ENCODE peak calls at places on chromosomes 16 and 17, in five cellular contexts. T is ascending aorta, W is PC-3, R is heart right ventricle, Y is neural progenitor cell. F is an unnamed sample.

GRCh38 chr16:49502136-49502881 is 128.7 kb downstream of the C16orf78 start:
- DNase-seq in R (no peak), W (no peak), Y (no peak), T (no peak), F (no peak)

GRCh38 chr17:67478266-67479118 is 101.4 kb downstream of the PITPNC1 start:
- DNase-seq in R (no peak), W (no peak), T (no peak), Y (no peak), F (no peak)

GRCh38 chr16:69890891-69891282 is 60.2 kb upstream of the CLEC18A start:
- DNase-seq in R (no peak), W (no peak), Y (no peak), T (no peak), F (no peak)

GRCh38 chr16:81956213-81956948 is 54.9 kb downstream of the SDR42E1 start:
- DNase-seq in Y (no peak), T (no peak), W (no peak), R (no peak), F (peak)

GRCh38 chr17:61202564-61202963 is 197.1 kb upstream of the TBX2 start:
- DNase-seq in R (no peak), T (no peak), W (peak), Y (no peak), F (no peak)

GRCh38 chr16:58885528-58886170 is 151.5 kb upstream of the GOT2 start:
- DNase-seq in Y (no peak), R (no peak), W (no peak), T (no peak), F (no peak)

GRCh38 chr16:82653550-82654511 is 27.1 kb downstream of the CDH13 start:
- DNase-seq in R (no peak), Y (no peak), W (peak), T (no peak), F (peak)

GRCh38 chr16:2035431-2036199 is 8.9 kb downstream of the NHERF2 start:
- DNase-seq in Y (peak), T (peak), R (no peak), W (peak), F (no peak)

GRCh38 chr16:85553436-85554113 is 59.5 kb upstream of the GSE1 start:
- DNase-seq in W (peak), Y (no peak), R (peak), T (no peak), F (peak)

GRCh38 chr16:27754788-27755690 is 205.1 kb downstream of the KATNIP start:
- DNase-seq in Y (no peak), R (no peak), T (no peak), W (no peak), F (no peak)
- TF ChIP-seq CTCF in Y (no peak), R (no peak), T (no peak), W (no peak), F (no peak)

GRCh38 chr16:11799509-11800384 is 2.7 kb upstream of the ZC3H7A start:
- DNase-seq in T (no peak), R (no peak), W (no peak), Y (no peak), F (no peak)

GRCh38 chr16:11800385-11800718 is 3.3 kb upstream of the ZC3H7A start:
- DNase-seq in R (no peak), W (no peak), T (no peak), Y (no peak), F (no peak)

GRCh38 chr16:11797166-11797956 is at the start of gene ZC3H7A:
- DNase-seq in R (peak), Y (peak), W (peak), T (peak), F (peak)

GRCh38 chr16:11797957-11798299 is 870 bp upstream of the ZC3H7A start:
- DNase-seq in W (peak), Y (no peak), T (peak), R (no peak), F (no peak)

DNA sequence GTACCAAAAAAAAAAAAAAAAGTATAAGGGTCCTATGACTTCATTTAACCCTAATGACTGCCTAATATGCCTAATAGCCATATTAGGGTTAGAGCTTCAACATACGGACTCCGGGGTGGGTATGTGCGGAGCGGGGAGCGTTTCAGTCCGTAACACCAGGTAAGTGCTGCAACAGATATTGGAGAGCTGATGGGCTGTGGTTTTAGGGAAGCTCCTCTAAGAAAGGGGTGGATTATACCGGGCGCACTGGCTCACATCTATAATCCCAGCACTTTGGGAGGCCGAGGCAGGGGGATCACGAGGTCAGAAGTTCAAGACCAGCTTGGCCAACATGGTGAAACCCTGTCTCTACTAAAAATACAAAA is 1.9 kb upstream of the ZC3H7A start:
- DNase-seq in Y (no peak), W (no peak), T (no peak), R (no peak), F (no peak)
- H3K4me3 ChIP-seq in Y (peak), W (peak), T (no peak), R (peak), F (no peak)

GRCh38 chr17:50095626-50096037 is 481 bp downstream of the PDK2 start:
- DNase-seq in R (no peak), W (no peak), Y (peak), T (no peak), F (no peak)

GRCh38 chr17:50093807-50094206 is 1.3 kb upstream of the PDK2 start:
- DNase-seq in W (no peak), R (no peak), Y (no peak), T (no peak), F (no peak)

GRCh38 chr17:50096092-50096491 is 941 bp downstream of the PDK2 start:
- DNase-seq in T (no peak), W (no peak), R (no peak), Y (no peak), F (no peak)

GRCh38 chr17:50094243-50094752 is 853 bp upstream of the PDK2 start:
- DNase-seq in T (peak), W (peak), R (peak), Y (peak), F (peak)

GRCh38 chr17:50094753-50095616 is at the start of gene PDK2:
- DNase-seq in T (peak), R (peak), Y (peak), W (peak), F (peak)
- TF ChIP-seq CTCF in T (no peak), R (no peak), Y (no peak), W (no peak), F (no peak)

GRCh38 chr17:81529437-81529803 is 1.2 kb downstream of the FSCN2 start:
- DNase-seq in Y (no peak), W (no peak), R (no peak), T (no peak), F (no peak)
- H3K4me3 ChIP-seq in Y (no peak), W (peak), R (no peak), T (no peak), F (no peak)

GRCh38 chr17:76274559-76274956 is 9.4 kb downstream of the UBALD2 start:
- DNase-seq in W (no peak), T (no peak), R (no peak), Y (no peak), F (no peak)

GRCh38 chr17:76276461-76277299 is 11.5 kb downstream of the UBALD2 start:
- DNase-seq in W (peak), Y (no peak), R (no peak), T (no peak), F (peak)

GRCh38 chr17:76276069-76276431 is 10.9 kb downstream of the UBALD2 start:
- DNase-seq in W (no peak), Y (no peak), R (no peak), T (no peak), F (no peak)

GRCh38 chr17:76273923-76274558 is 8.9 kb downstream of the UBALD2 start:
- DNase-seq in T (no peak), R (no peak), Y (no peak), W (no peak), F (no peak)

DNA sequence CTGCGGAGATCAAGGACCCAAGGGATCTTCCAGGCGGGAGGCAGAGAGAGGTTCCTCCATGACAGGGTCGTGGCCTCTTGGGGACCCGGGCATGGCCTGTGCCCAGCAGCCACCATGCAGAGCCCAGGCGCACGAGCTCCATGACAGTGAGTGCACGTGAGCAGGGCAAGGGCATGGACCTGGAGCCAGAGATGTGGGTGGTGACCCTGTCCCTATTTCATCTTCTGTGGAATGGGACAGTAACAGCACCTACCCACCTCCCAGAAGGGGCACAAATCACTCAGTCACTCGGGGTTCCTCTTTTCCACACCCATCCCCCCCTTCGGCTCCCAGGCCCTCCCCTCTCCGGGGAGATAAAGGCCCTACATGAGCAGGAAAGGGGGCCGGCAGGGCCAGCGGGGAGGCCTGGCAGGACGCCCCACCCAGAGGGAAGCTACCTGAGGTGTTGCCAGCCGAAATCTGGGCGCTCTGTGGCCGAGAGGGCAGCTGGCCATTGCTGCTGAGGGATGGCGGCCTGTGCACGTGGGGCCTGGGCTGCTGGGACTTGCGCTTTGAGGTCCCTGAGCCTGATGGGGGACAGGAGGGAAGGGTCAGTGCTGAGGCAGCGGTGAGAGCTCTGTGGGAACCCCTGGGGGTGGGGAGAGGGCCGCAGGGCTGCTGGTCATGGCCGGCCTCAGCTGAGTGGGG is 10.4 kb downstream of the UBALD2 start:
- DNase-seq in T (no peak), Y (no peak), R (no peak), W (no peak), F (no peak)
- TF ChIP-seq CTCF in T (no peak), Y (no peak), R (no peak), W (no peak), F (no peak)

DNA sequence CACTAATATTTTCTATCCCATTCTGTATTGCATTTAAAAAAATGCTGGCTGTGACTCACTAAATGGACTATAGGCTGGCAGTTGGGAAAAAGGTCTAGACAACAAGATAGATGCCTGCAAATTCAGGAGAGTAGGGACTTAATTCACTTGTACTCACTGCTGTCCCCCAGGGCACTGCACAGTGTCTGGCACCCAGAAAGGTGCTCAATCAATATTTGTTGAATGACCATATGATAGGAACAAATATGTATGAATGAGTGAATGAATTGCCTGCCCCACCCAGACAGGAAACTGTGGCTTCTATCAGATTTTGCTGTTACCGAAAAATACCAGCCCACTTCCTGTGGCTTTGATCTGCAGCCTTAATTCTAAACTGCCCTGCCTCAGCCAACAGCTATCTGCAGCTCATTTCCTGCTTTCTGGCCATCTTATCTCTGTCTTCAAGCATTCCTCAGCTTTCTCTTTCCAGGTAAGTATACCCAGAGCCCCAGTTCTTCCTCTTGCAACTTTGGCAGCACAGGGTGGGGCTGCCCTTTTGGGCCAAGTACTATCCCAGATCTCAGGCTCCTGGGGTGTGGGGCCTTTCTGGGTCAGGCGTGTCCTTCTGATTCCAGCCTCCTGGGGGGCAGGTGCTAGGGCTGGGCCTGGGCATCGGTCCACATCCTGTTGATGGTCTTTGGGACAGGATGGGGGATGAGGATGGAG is 15.3 kb upstream of the TNS4 start:
- DNase-seq in T (peak), W (peak), R (no peak), Y (no peak), F (peak)
- H3K4me3 ChIP-seq in T (no peak), W (peak), R (no peak), Y (no peak), F (no peak)

GRCh38 chr17:43942286-43942685 is at the start of gene PPY:
- DNase-seq in Y (no peak), T (no peak), R (no peak), W (no peak), F (no peak)

GRCh38 chr17:43943769-43944418 is 1.6 kb upstream of the PPY start:
- DNase-seq in R (peak), Y (peak), T (peak), W (peak), F (peak)

GRCh38 chr17:43938838-43939182 is 3.5 kb downstream of the PPY start:
- DNase-seq in W (no peak), Y (peak), T (no peak), R (no peak), F (no peak)

GRCh38 chr17:43939886-43940285 is 2.4 kb downstream of the PPY start:
- DNase-seq in R (no peak), Y (no peak), T (no peak), W (no peak), F (no peak)

DNA sequence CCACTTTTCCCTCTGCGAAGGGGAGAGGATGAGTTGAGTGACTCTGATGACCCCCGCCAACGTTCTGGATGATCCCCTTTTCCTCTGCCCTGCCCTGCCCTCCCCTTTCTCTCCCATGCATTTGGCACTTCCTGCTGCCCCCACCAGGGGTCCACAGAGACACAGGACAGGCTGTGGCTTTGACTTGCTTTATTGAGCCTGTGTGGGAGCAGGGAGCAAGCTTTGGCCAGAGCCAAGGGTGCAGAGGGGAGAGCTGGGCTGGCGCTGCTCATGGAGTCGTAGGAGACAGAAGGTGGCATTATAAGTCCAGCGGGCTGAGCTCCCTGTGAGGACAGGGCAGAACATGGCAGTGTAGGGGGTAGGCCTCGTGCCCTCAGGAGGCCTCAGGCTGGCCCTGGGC is 1.6 kb downstream of the PPY start:
- DNase-seq in W (peak), T (no peak), R (no peak), Y (peak), F (peak)
- TF ChIP-seq CTCF in W (peak), T (no peak), R (peak), Y (peak), F (peak)